ENCODE peak calls at places on chromosomes 6 and 20, in seven cellular contexts. F is adrenal gland; E is B cell; C is heart left ventricle; D is activated CD8-positive, alpha-beta T cell treated with anti-CD3 and anti-CD28 coated beads for 36 hours; H is NB4; K is left ventricle myocardium inferior. B is an unnamed sample.

GRCh38 chr6:127382413-127382812 is 39.0 kb upstream of the ECHDC1 start:
- DNase-seq in F (no peak), E (no peak), C (no peak), D (no peak), H (no peak), K (no peak), B (no peak)

GRCh38 chr6:17705778-17706579 is 746 bp downstream of the NUP153 start:
- DNase-seq in F (peak), E (peak), C (peak), D (peak), H (peak), K (peak), B (peak)

GRCh38 chr6:51768087-51768486 is 319.3 kb downstream of the PKHD1 start:
- DNase-seq in F (no peak), E (no peak), C (no peak), D (no peak), H (no peak), K (no peak), B (no peak)

GRCh38 chr20:64156136-64156885 is 7.9 kb upstream of the MYT1 start:
- DNase-seq in F (no peak), E (no peak), C (no peak), D (no peak), H (no peak), K (no peak), B (no peak)

GRCh38 chr6:26594128-26594493 is 2.6 kb upstream of the ABT1 start:
- DNase-seq in F (no peak), E (no peak), C (no peak), D (no peak), H (no peak), K (no peak), B (no peak)

GRCh38 chr20:4709261-4710105 is 12.2 kb upstream of the PRND start:
- DNase-seq in F (no peak), E (no peak), C (no peak), D (no peak), H (no peak), K (no peak), B (no peak)

GRCh38 chr6:43278524-43279078 is 19.5 kb upstream of the SLC22A7 start:
- DNase-seq in F (no peak), E (no peak), C (no peak), D (no peak), H (no peak), K (no peak), B (no peak)

GRCh38 chr6:158825038-158825950 is 6.1 kb upstream of the EZR start:
- DNase-seq in F (no peak), E (no peak), C (no peak), D (no peak), H (no peak), K (no peak), B (no peak)

GRCh38 chr6:129966125-129966524 is 52.3 kb upstream of the L3MBTL3 start:
- DNase-seq in F (no peak), E (no peak), C (no peak), D (no peak), H (no peak), K (no peak), B (no peak)

GRCh38 chr20:36107881-36108280 is 46.7 kb upstream of the EPB41L1 start:
- DNase-seq in F (no peak), E (no peak), C (no peak), D (no peak), H (no peak), K (no peak), B (no peak)

GRCh38 chr6:20511858-20512257 is 22.4 kb upstream of the CDKAL1 start:
- DNase-seq in F (no peak), E (no peak), C (no peak), D (no peak), H (no peak), K (no peak), B (no peak)

GRCh38 chr6:68343901-68344300 is 291.2 kb upstream of the ADGRB3 start:
- DNase-seq in F (peak), E (no peak), C (no peak), D (peak), H (peak), K (no peak), B (peak)

GRCh38 chr6:137762168-137763090 is 104.6 kb upstream of the TNFAIP3 start:
- DNase-seq in F (no peak), E (no peak), C (no peak), D (no peak), H (no peak), K (no peak), B (no peak)

GRCh38 chr20:21840991-21841390 is 135.5 kb downstream of the PAX1 start:
- DNase-seq in F (no peak), E (no peak), C (no peak), D (no peak), H (no peak), K (no peak), B (no peak)

GRCh38 chr6:50380409-50381105 is 330.8 kb upstream of the DEFB112 start:
- DNase-seq in F (no peak), E (no peak), C (no peak), D (no peak), H (no peak), K (no peak), B (no peak)

GRCh38 chr20:46930940-46931339 is 36.3 kb downstream of the EYA2 start:
- DNase-seq in F (no peak), E (no peak), C (no peak), D (no peak), H (no peak), K (no peak), B (no peak)

GRCh38 chr6:49326337-49326736 is 136.7 kb downstream of the MMUT start:
- DNase-seq in F (no peak), E (no peak), C (no peak), D (no peak), H (no peak), K (no peak), B (no peak)

GRCh38 chr6:105781905-105782304 is 304.2 kb upstream of the PRDM1 start:
- DNase-seq in F (no peak), E (no peak), C (no peak), D (no peak), H (no peak), K (no peak), B (no peak)

GRCh38 chr6:137816133-137816579 is 50.9 kb upstream of the TNFAIP3 start:
- DNase-seq in F (no peak), E (no peak), C (no peak), D (peak), H (no peak), K (no peak), B (no peak)

GRCh38 chr20:39619386-39619785 is 657.2 kb downstream of the DHX35 start:
- DNase-seq in F (no peak), E (no peak), C (no peak), D (no peak), H (no peak), K (no peak), B (no peak)

GRCh38 chr20:19758888-19759331 is 852 bp downstream of the RIN2 start:
- DNase-seq in F (peak), E (peak), C (peak), D (no peak), H (peak), K (peak), B (no peak)

GRCh38 chr6:19322691-19323470 is 514.3 kb upstream of the ID4 start:
- DNase-seq in F (no peak), E (no peak), C (no peak), D (no peak), H (no peak), K (no peak), B (no peak)

GRCh38 chr6:77368660-77369313 is 94.5 kb downstream of the HTR1B start:
- DNase-seq in F (peak), E (no peak), C (peak), D (no peak), H (no peak), K (peak), B (peak)

GRCh38 chr6:53761036-53761435 is 33.8 kb upstream of the LRRC1 start:
- DNase-seq in F (no peak), E (no peak), C (no peak), D (no peak), H (no peak), K (no peak), B (no peak)

GRCh38 chr6:127191716-127192115 is 73.2 kb downstream of the RSPO3 start:
- DNase-seq in F (no peak), E (no peak), C (no peak), D (no peak), H (no peak), K (no peak), B (no peak)

GRCh38 chr20:52242237-52243230 is 51.0 kb upstream of the ZFP64 start:
- DNase-seq in F (no peak), E (no peak), C (no peak), D (no peak), H (peak), K (no peak), B (no peak)

GRCh38 chr20:62019881-62020492 is 45.7 kb downstream of the TAF4 start:
- DNase-seq in F (peak), E (no peak), C (peak), D (no peak), H (no peak), K (peak), B (no peak)

GRCh38 chr6:109962271-109962670 is 15.8 kb upstream of the GPR6 start:
- DNase-seq in F (no peak), E (no peak), C (no peak), D (no peak), H (no peak), K (no peak), B (peak)

GRCh38 chr6:4336778-4337442 is 201.5 kb upstream of the ECI2 start:
- DNase-seq in F (no peak), E (no peak), C (no peak), D (no peak), H (no peak), K (no peak), B (no peak)
- TF ChIP-seq CTCF in F (no peak), E (no peak), C (no peak), D (no peak), H (no peak), K (no peak), B (no peak)

GRCh38 chr6:135165031-135165430 is 16.1 kb upstream of the MYB start:
- DNase-seq in F (no peak), E (no peak), C (no peak), D (no peak), H (no peak), K (no peak), B (no peak)

GRCh38 chr6:135163440-135163738 is 17.7 kb upstream of the MYB start:
- DNase-seq in F (no peak), E (no peak), C (no peak), D (peak), H (no peak), K (no peak), B (no peak)

GRCh38 chr6:135161996-135162395 is 19.1 kb upstream of the MYB start:
- DNase-seq in F (no peak), E (no peak), C (no peak), D (peak), H (no peak), K (no peak), B (no peak)

GRCh38 chr6:135161411-135161810 is 19.7 kb upstream of the MYB start:
- DNase-seq in F (no peak), E (no peak), C (no peak), D (no peak), H (no peak), K (no peak), B (no peak)

DNA sequence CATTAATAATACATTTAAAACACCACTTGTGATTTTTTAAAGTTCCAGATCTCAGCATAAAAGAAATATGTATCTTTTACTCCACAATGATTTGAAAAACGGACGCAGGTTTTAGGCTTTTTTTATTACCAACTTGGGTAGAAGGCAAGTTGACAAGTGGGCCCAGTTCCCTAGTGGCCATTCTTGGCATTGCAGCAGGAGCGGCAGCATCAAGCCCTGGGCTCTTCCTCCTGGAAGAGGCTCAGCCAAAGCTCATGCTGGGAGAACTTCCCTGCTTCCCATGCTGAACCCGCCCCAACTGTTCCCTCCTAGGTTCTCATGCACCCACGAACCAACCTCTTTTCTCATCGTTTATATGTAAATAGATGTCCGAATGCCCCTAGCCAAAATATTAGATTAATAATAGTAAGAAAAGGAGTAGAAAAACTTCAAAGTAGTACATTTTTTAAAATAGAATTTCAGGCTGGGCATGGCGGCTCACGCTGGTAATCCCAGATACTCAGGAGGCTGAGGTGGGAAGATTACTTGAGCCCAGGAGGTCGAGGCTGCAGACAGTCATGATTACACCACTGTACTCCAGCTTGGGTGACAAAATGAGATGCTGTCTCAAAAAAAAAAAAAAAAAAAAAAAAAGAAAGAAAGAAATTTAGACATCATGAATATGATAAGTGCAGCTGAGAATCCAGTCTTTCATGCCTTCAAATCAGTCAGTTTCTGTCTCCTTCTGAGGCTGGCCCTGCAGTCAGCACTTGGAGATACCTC is 18.2 kb upstream of the MYB start:
- DNase-seq in F (peak), E (no peak), C (no peak), D (peak), H (peak), K (no peak), B (peak)
- TF ChIP-seq CTCF in F (peak), E (peak), C (peak), D (peak), H (peak), K (peak), B (peak)

DNA sequence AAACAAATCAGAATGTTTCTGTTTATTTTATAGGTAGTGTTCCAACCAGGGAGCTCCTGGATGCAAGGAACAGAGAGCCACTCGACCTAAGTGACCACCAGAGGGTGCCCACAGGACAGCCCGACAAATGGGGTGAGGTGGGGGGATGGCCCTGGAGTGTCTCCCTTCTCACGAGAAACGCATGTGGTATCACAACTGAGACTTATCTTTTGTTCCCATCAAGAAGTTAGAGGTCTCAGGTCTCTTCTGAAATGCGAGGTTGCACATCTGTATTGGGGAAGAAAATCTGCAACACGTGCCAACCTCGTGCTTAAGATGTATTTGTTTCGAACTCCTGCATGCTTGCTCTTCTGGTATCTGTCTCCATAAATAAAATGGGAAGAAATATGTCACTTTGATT is 104.0 kb downstream of the ISM1 start:
- DNase-seq in F (peak), E (no peak), C (no peak), D (peak), H (peak), K (no peak), B (peak)
- TF ChIP-seq CTCF in F (peak), E (no peak), C (peak), D (peak), H (peak), K (peak), B (peak)

GRCh38 chr20:3275966-3276365 is 37.0 kb upstream of the SLC4A11 start:
- DNase-seq in F (no peak), E (no peak), C (no peak), D (no peak), H (no peak), K (no peak), B (no peak)

GRCh38 chr20:3275064-3275935 is 36.3 kb upstream of the SLC4A11 start:
- DNase-seq in F (no peak), E (no peak), C (no peak), D (no peak), H (no peak), K (no peak), B (no peak)

GRCh38 chr20:3277686-3278465 is 38.9 kb upstream of the SLC4A11 start:
- DNase-seq in F (no peak), E (no peak), C (no peak), D (no peak), H (no peak), K (no peak), B (no peak)

GRCh38 chr20:3273371-3273770 is 34.4 kb upstream of the SLC4A11 start:
- DNase-seq in F (no peak), E (no peak), C (no peak), D (no peak), H (no peak), K (no peak), B (no peak)

GRCh38 chr20:3276400-3277015 is 37.5 kb upstream of the SLC4A11 start:
- DNase-seq in F (peak), E (no peak), C (no peak), D (peak), H (peak), K (no peak), B (peak)
- TF ChIP-seq CTCF in F (no peak), E (no peak), C (no peak), D (no peak), H (peak), K (peak), B (no peak)

GRCh38 chr6:8000080-8001035 is 63.8 kb downstream of the BLOC1S5 start:
- DNase-seq in F (no peak), E (no peak), C (no peak), D (no peak), H (no peak), K (no peak), B (no peak)

GRCh38 chr6:8005136-8005535 is 59.1 kb downstream of the BLOC1S5 start:
- DNase-seq in F (no peak), E (no peak), C (no peak), D (no peak), H (no peak), K (no peak), B (no peak)

DNA sequence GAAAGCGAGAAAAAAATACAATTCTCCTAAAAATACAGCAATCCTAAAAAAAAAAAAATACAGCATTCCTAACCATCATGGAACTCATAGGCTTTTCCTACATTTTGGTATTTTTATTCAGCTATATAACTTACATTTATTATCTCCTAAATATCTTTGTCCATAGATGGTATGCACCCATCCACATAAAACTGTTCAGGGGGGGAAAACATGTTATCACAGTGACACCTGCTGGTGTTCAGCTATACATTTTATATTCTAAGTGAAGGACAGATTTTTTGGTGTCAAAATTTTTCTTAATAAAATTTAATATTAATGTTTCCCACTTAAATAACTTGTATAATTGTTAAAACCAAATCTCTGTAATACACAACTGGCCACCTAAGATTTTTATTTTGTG is 58.0 kb downstream of the BLOC1S5 start:
- DNase-seq in F (peak), E (peak), C (no peak), D (peak), H (peak), K (no peak), B (no peak)
- TF ChIP-seq CTCF in F (peak), E (peak), C (peak), D (peak), H (peak), K (peak), B (peak)